ENCODE peak calls at places on chromosomes 6 and 20, in seven cellular contexts. K is HFF-Myc, X is bronchial epithelial cell, B is mesendoderm, F is WERI-Rb-1, S is ovary, U is A549. E is an unnamed sample.

GRCh38 chr6:134999107-134999506 is 49.2 kb upstream of the ALDH8A1 start:
- DNase-seq in K (no peak), X (no peak), B (no peak), F (no peak), S (no peak), U (no peak), E (no peak)

GRCh38 chr20:43844778-43845614 is 69.7 kb upstream of the TOX2 start:
- DNase-seq in K (peak), X (peak), B (peak), F (no peak), S (no peak), U (peak), E (no peak)

GRCh38 chr6:22664968-22665367 is 95.6 kb downstream of the HDGFL1 start:
- DNase-seq in K (no peak), X (peak), B (no peak), F (no peak), S (no peak), U (no peak), E (no peak)

GRCh38 chr6:2021713-2022125 is 223.7 kb downstream of the GMDS start:
- DNase-seq in K (peak), X (peak), B (no peak), F (no peak), S (peak), U (no peak), E (no peak)

GRCh38 chr6:163745566-163746400 is 331.3 kb downstream of the QKI start:
- DNase-seq in K (peak), X (peak), B (peak), F (no peak), S (no peak), U (peak), E (no peak)

GRCh38 chr20:15033269-15033668 is 695.9 kb upstream of the FLRT3 start:
- DNase-seq in K (no peak), X (no peak), B (no peak), F (no peak), S (no peak), U (no peak), E (no peak)

GRCh38 chr20:14477125-14477524 is 139.7 kb upstream of the FLRT3 start:
- DNase-seq in K (no peak), X (peak), B (no peak), F (no peak), S (no peak), U (peak), E (no peak)

GRCh38 chr6:71551798-71552197 is 263.2 kb downstream of the OGFRL1 start:
- DNase-seq in K (no peak), X (no peak), B (no peak), F (no peak), S (no peak), U (no peak), E (no peak)

GRCh38 chr6:137357263-137357947 is 136.8 kb downstream of the OLIG3 start:
- DNase-seq in K (no peak), X (no peak), B (no peak), F (no peak), S (no peak), U (no peak), E (no peak)

GRCh38 chr6:6746334-6746969 is 157.9 kb downstream of the LY86 start:
- DNase-seq in K (no peak), X (no peak), B (no peak), F (peak), S (no peak), U (no peak), E (no peak)

GRCh38 chr6:96520039-96520850 is 1.4 kb upstream of the UFL1 start:
- DNase-seq in K (no peak), X (peak), B (peak), F (no peak), S (no peak), U (peak), E (no peak)

GRCh38 chr20:57695940-57696339 is 13.9 kb downstream of the PMEPA1 start:
- DNase-seq in K (no peak), X (no peak), B (no peak), F (no peak), S (no peak), U (no peak), E (no peak)

GRCh38 chr6:151757506-151757955 is 50.0 kb upstream of the ESR1 start:
- DNase-seq in K (no peak), X (no peak), B (no peak), F (no peak), S (no peak), U (no peak), E (no peak)

GRCh38 chr6:165663283-165663735 is 268 bp upstream of the PDE10A start:
- DNase-seq in K (no peak), X (no peak), B (peak), F (no peak), S (peak), U (peak), E (no peak)

GRCh38 chr6:49551126-49551865 is 828 bp downstream of the C6orf141 start:
- DNase-seq in K (no peak), X (no peak), B (peak), F (peak), S (no peak), U (peak), E (no peak)

GRCh38 chr6:168704678-168705077 is 263.7 kb downstream of the SMOC2 start:
- DNase-seq in K (no peak), X (no peak), B (no peak), F (no peak), S (no peak), U (no peak), E (no peak)

GRCh38 chr6:118551063-118551672 is 3.1 kb downstream of the PLN start:
- DNase-seq in K (peak), X (peak), B (peak), F (no peak), S (no peak), U (peak), E (peak)

GRCh38 chr6:94036024-94036423 is 616.7 kb upstream of the EPHA7 start:
- DNase-seq in K (no peak), X (no peak), B (no peak), F (no peak), S (no peak), U (no peak), E (no peak)

GRCh38 chr6:35016417-35017221 is 124.5 kb downstream of the TCP11 start:
- DNase-seq in K (peak), X (no peak), B (no peak), F (no peak), S (peak), U (no peak), E (no peak)
- H3K4me3 ChIP-seq in K (peak), X (no peak), B (no peak), F (no peak), S (no peak), U (no peak), E (no peak)

DNA sequence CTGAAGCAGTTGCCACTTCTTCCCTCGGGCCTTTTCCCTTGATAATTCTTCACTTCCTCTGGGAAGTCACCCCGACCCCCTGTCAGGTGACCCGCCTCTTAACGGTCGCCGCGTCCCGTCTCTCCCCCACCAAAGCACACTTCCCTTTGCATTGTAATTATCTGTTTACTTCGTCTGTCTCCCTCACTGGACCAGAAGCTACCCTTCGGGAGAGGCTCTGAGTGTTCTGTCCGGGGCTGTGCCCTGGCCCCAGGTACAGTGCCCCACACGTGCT is 771 bp upstream of the SNAI1 start:
- DNase-seq in K (no peak), X (no peak), B (no peak), F (no peak), S (no peak), U (no peak), E (no peak)
- H3K4me3 ChIP-seq in K (peak), X (no peak), B (no peak), F (peak), S (no peak), U (peak), E (no peak)

DNA sequence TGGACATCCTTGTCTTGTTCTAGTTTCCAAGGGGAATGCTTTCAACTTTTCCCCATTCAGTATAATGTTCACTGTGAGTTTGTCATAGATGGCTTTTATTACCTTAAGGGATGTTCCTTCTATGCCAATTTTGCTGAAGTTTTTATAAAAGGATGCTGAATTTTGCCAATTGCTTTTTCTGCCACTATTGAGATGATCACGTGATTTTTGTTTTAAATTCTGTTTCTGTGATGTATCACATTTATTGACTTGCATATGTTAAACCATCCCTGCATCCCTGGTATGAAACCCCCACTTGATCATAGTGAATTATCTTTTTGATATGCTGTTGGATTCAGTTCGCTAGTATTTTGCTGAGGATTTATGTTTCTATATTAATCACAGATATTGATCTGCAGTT is 130.6 kb upstream of the TAB2 start:
- DNase-seq in K (no peak), X (no peak), B (no peak), F (no peak), S (no peak), U (no peak), E (no peak)
- H3K4me3 ChIP-seq in K (no peak), X (no peak), B (no peak), F (no peak), S (no peak), U (no peak), E (no peak)

GRCh38 chr6:15308445-15309213 is 62.8 kb downstream of the JARID2 start:
- DNase-seq in K (no peak), X (no peak), B (peak), F (no peak), S (no peak), U (no peak), E (no peak)
- H3K4me3 ChIP-seq in K (no peak), X (no peak), B (no peak), F (no peak), S (no peak), U (no peak), E (no peak)